ENCODE peak calls at places on chromosomes 12 and 14, in eight cellular contexts. I, Q, X, O, F, N, L and K are unnamed samples.

GRCh38 chr12:113190761-113191160 is 5.2 kb downstream of the RITA1 start:
- DNase-seq in N (no peak), L (peak; percentile 45), O (peak; percentile 45), I (no peak), X (no peak), F (no peak), Q (peak; percentile 63), K (no peak)

GRCh38 chr12:102427542-102427923 is 52.8 kb downstream of the IGF1 start:
- DNase-seq in F (no peak), X (no peak), L (no peak), O (no peak), I (no peak), Q (no peak), N (no peak), K (no peak)

GRCh38 chr12:82299617-82300016 is 58.6 kb downstream of the CCDC59 start:
- DNase-seq in Q (no peak), I (no peak), F (no peak), O (peak; percentile 92), L (no peak), X (no peak), N (no peak), K (no peak)

GRCh38 chr14:53894456-53894855 is 62.2 kb downstream of the BMP4 start:
- DNase-seq in O (peak; percentile 75), F (no peak), L (peak; percentile 79), I (no peak), N (no peak), Q (peak; percentile 21), X (no peak), K (no peak)

GRCh38 chr14:26427059-26427458 is 170.8 kb downstream of the NOVA1 start:
- DNase-seq in I (no peak), X (no peak), L (no peak), O (peak; percentile 76), F (no peak), N (no peak), Q (no peak), K (no peak)

GRCh38 chr12:62683724-62684501 is 217.3 kb downstream of the MON2 start:
- DNase-seq in L (peak; percentile 30), F (no peak), N (no peak), O (peak; percentile 82), I (no peak), Q (no peak), X (no peak), K (no peak)

GRCh38 chr12:68367903-68368302 is 35.7 kb upstream of the MDM1 start:
- DNase-seq in L (no peak), N (no peak), X (peak; percentile 8), I (no peak), O (no peak), F (no peak), Q (no peak), K (no peak)

GRCh38 chr14:36818794-36819384 is 157.2 kb downstream of the PAX9 start:
- DNase-seq in F (no peak), O (peak; percentile 48), L (no peak), I (no peak), X (no peak), N (no peak), Q (peak; percentile 8), K (peak; percentile 8)

GRCh38 chr14:22084393-22085281 is 411.0 kb upstream of the OR4E1 start:
- DNase-seq in X (peak; percentile 47), F (no peak), L (peak; percentile 62), Q (peak; percentile 32), N (peak; percentile 2), O (peak; percentile 20), I (no peak), K (no peak)

GRCh38 chr14:64440494-64440893 is 24.8 kb upstream of the AKAP5 start:
- DNase-seq in Q (no peak), L (peak; percentile 36), N (no peak), O (no peak), I (no peak), X (no peak), F (no peak), K (no peak)

GRCh38 chr14:52877628-52878027 is 73.2 kb downstream of the FERMT2 start:
- DNase-seq in Q (no peak), O (peak; percentile 76), I (no peak), F (no peak), N (no peak), X (no peak), L (peak; percentile 72), K (no peak)

GRCh38 chr14:68679301-68679700 is 113.6 kb downstream of the ZFP36L1 start:
- DNase-seq in Q (no peak), F (no peak), X (no peak), O (no peak), L (no peak), N (no peak), I (no peak), K (no peak)

GRCh38 chr12:31235868-31236395 is 90.0 kb downstream of the SINHCAF start:
- DNase-seq in X (no peak), F (no peak), O (no peak), N (no peak), L (no peak), Q (no peak), I (no peak), K (no peak)

GRCh38 chr14:65079201-65079600 is 23.1 kb downstream of the MAX start:
- DNase-seq in X (no peak), Q (no peak), I (no peak), L (no peak), N (no peak), F (no peak), O (no peak), K (no peak)

GRCh38 chr12:65881348-65881961 is 57.2 kb downstream of the HMGA2 start:
- DNase-seq in X (no peak), N (no peak), F (no peak), I (no peak), L (peak; percentile 75), O (peak; percentile 55), Q (no peak), K (no peak)

GRCh38 chr12:88432536-88433462 is 147.5 kb downstream of the KITLG start:
- DNase-seq in F (no peak), L (peak; percentile 46), X (no peak), Q (no peak), I (no peak), O (no peak), N (no peak), K (no peak)

GRCh38 chr14:71551291-71551955 is 380.8 kb upstream of the RGS6 start:
- DNase-seq in X (no peak), I (no peak), F (no peak), Q (no peak), L (peak; percentile 84), O (peak; percentile 92), N (no peak), K (peak; percentile 18)

GRCh38 chr14:105184461-105184860 is 3.3 kb upstream of the NUDT14 start:
- DNase-seq in N (no peak), L (no peak), F (no peak), I (no peak), O (no peak), Q (no peak), X (no peak), K (no peak)